ENCODE peak calls at places on chromosomes 5 and 9, in four cellular contexts. C is tibial artery, Q is iPS DF 6.9, S is neuronal stem cell. K is an unnamed sample. For H3K36me3, the result is how much of the 10 kb centered on the place peaks cover.

GRCh38 chr5:453725-454481 is 10.9 kb downstream of the EXOC3 start:
- DNase-seq in S (no peak), Q (no peak), C (peak), K (no peak)

GRCh38 chr9:81754245-81754644 is 64.9 kb upstream of the TLE1 start:
- DNase-seq in C (no peak), Q (no peak), S (no peak), K (no peak)

GRCh38 chr9:4583001-4583400 is 79.1 kb upstream of the PLPP6 start:
- DNase-seq in S (no peak), Q (no peak), C (no peak), K (no peak)

GRCh38 chr9:130570200-130570599 is 9.2 kb upstream of the FUBP3 start:
- DNase-seq in S (no peak), C (no peak), Q (no peak), K (no peak)

GRCh38 chr9:109319072-109319630 is 1.7 kb downstream of the EPB41L4B start:
- DNase-seq in C (no peak), S (peak), Q (no peak), K (peak)

GRCh38 chr9:134493471-134494272 is 147.9 kb upstream of the COL5A1 start:
- DNase-seq in Q (no peak), C (peak), S (no peak), K (no peak)

GRCh38 chr5:176620333-176620981 is 9.9 kb downstream of the SNCB start:
- DNase-seq in C (no peak), S (no peak), Q (no peak), K (no peak)

GRCh38 chr5:143606043-143606752 is 202.7 kb upstream of the NR3C1 start:
- DNase-seq in C (no peak), Q (no peak), S (no peak), K (no peak)

GRCh38 chr5:13934125-13934524 is 10.4 kb downstream of the DNAH5 start:
- DNase-seq in C (no peak), S (no peak), Q (no peak), K (no peak)

GRCh38 chr5:94505327-94506080 is 112.9 kb downstream of the KIAA0825 start:
- DNase-seq in Q (no peak), S (no peak), C (no peak), K (no peak)
- H3K36me3 ChIP-seq in Q (under half), S (under half), C (under half), K (under half)

DNA sequence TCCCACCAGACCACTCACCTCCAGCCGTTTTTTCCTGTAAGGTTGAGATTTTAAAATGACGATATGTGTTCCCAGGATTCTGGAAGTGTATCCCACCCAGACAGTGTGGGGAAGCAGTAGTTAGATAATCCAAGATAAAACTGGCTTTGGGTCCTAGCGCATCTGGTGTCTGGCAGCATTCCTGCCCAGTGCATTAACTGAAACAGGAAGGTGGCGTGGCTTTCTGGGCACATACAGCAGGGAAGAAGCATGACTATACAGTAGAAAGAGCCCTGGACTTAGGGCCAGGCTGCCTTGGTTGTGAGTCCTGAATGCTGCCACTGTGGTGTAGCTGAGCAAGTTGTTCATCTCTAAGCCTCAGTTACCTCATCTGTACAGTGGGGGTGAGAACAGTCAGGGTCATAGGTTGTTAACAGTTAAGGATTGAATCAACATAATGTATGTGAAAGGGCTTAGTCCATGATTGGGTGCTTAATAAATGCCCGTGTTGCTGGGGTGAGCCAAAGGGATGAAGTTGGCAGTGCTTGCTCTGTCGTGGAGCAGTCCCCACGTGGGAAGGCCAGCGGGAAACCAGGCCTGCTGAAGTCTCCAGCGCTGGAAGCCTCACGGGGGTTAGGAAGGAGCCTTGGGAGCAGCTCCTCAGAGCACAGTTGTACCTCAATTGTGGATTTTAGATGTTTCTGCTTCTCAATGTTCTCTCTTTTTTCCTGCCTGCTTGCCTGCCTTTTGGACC is 18.0 kb downstream of the CLTA start:
- DNase-seq in C (no peak), Q (no peak), S (no peak), K (no peak)
- H3K36me3 ChIP-seq in C (half or more), Q (under half), S (half or more), K (half or more)

DNA sequence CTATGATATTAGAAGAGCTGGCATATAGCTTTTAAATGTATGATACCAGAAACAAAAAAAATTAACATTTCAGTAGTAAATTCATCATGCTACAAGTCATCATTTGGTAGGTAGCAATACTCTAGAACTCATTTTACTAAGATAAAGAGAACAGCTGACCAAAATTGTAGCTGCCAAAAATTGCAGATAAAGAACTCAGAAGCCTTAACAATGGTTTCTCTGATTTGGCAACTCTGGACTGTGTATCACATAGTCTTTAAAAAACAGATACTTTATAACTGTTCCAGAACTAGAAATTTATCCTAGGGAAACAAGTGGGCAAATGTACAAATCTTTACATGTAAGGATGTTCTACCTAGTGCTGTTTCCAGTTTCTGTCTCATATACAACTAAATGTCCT is 33.9 kb downstream of the ZFR start:
- DNase-seq in C (no peak), S (no peak), Q (no peak), K (no peak)
- H3K36me3 ChIP-seq in C (half or more), S (under half), Q (under half), K (half or more)

GRCh38 chr5:150395690-150395979 is 17.1 kb downstream of the CD74 start:
- DNase-seq in C (no peak), Q (no peak), S (no peak), K (no peak)
- H3K36me3 ChIP-seq in C (half or more), Q (half or more), S (half or more), K (half or more)

DNA sequence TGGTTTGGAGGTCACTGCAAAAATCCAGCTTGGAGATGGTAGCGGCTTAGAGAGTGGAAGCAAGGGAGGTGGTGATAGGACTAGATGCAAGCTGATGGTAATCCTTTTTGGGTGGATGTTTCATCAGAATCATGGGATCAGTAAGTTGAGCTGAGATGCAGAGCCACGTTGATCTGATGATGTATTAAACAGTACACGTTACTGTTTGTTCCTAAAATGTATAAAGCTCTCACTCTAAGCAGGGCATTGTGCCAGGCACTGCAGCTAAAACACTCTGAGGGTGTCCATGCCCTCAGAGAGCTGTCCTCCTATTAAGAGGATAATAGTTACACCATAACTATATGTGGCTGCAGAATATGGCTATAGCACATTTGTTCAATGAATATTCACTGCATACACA is 93.1 kb downstream of the JAKMIP2 start:
- DNase-seq in C (no peak), S (no peak), Q (no peak), K (no peak)
- H3K36me3 ChIP-seq in C (under half), S (under half), Q (under half), K (under half)

GRCh38 chr5:22496666-22497065 is 356.5 kb downstream of the CDH12 start:
- DNase-seq in S (no peak), C (no peak), Q (no peak), K (no peak)

GRCh38 chr5:22504411-22504810 is 348.7 kb downstream of the CDH12 start:
- DNase-seq in C (no peak), S (no peak), Q (no peak), K (no peak)

GRCh38 chr5:22505891-22506290 is 347.3 kb downstream of the CDH12 start:
- DNase-seq in C (no peak), S (no peak), Q (no peak), K (no peak)

GRCh38 chr5:22500521-22500920 is 352.6 kb downstream of the CDH12 start:
- DNase-seq in S (no peak), C (no peak), Q (no peak), K (no peak)
- H3K36me3 ChIP-seq in S (under half), C (under half), Q (under half), K (under half)

GRCh38 chr9:114346146-114346545 is 16.5 kb downstream of the ORM2 start:
- DNase-seq in Q (no peak), C (no peak), S (no peak), K (no peak)

GRCh38 chr9:114348906-114349482 is 19.3 kb downstream of the ORM2 start:
- DNase-seq in C (peak), S (peak), Q (peak), K (peak)

GRCh38 chr9:114349713-114350480 is 20.2 kb downstream of the ORM2 start:
- DNase-seq in C (no peak), Q (no peak), S (no peak), K (no peak)

GRCh38 chr9:114347675-114348074 is 18.0 kb downstream of the ORM2 start:
- DNase-seq in C (no peak), Q (no peak), S (no peak), K (no peak)

GRCh38 chr9:114348261-114348905 is 18.7 kb downstream of the ORM2 start:
- DNase-seq in Q (no peak), C (no peak), S (no peak), K (no peak)
- H3K36me3 ChIP-seq in Q (under half), C (half or more), S (under half), K (half or more)

GRCh38 chr5:140020601-140021177 is 22.4 kb downstream of the NRG2 start:
- DNase-seq in Q (no peak), S (no peak), C (no peak), K (no peak)
- H3K36me3 ChIP-seq in Q (under half), S (under half), C (under half), K (under half)